ENCODE peak calls at places on chromosomes 12 and 14, in five cellular contexts. J is tibial artery, C is suprapubic skin, S is hepatocyte, K is cardiac muscle cell. V is an unnamed sample.

GRCh38 chr12:70660620-70661219 is 23.5 kb upstream of the PTPRB start:
- DNase-seq in K (no peak), J (no peak), C (no peak), S (peak; percentile 9), V (peak; percentile 52)

GRCh38 chr14:53848851-53849250 is 107.8 kb downstream of the BMP4 start:
- DNase-seq in J (no peak), K (no peak), C (no peak), S (no peak), V (no peak)

GRCh38 chr12:84411031-84411430 is 501.6 kb downstream of the SLC6A15 start:
- DNase-seq in S (no peak), J (no peak), C (no peak), K (no peak), V (no peak)

GRCh38 chr14:99727096-99727870 is 43.2 kb downstream of the CYP46A1 start:
- DNase-seq in J (peak; percentile 61), S (no peak), C (peak; percentile 42), K (no peak), V (peak; percentile 51)

GRCh38 chr12:130203151-130203550 is 40.9 kb downstream of the FZD10 start:
- DNase-seq in S (no peak), C (no peak), K (no peak), J (no peak), V (no peak)

GRCh38 chr12:117120787-117121186 is 21.6 kb upstream of the TESC start:
- DNase-seq in C (no peak), S (no peak), K (no peak), J (no peak), V (no peak)

GRCh38 chr12:132356686-132357622 is 27.6 kb upstream of the GALNT9 start:
- DNase-seq in C (no peak), J (no peak), K (no peak), S (peak; percentile 83), V (no peak)

GRCh38 chr14:104184506-104184905 is 46.1 kb downstream of the KIF26A start:
- DNase-seq in S (no peak), J (no peak), K (no peak), C (no peak), V (no peak)

GRCh38 chr14:60724080-60724618 is at the start of gene SIX4:
- DNase-seq in J (peak; percentile 86), S (peak; percentile 87), K (peak; percentile 91), C (peak; percentile 59), V (peak; percentile 60)

GRCh38 chr12:30111719-30112118 is 328.0 kb upstream of the TMTC1 start:
- DNase-seq in K (no peak), C (no peak), J (no peak), S (no peak), V (no peak)

GRCh38 chr14:104803280-104803915 is 2.5 kb downstream of the ZBTB42 start:
- DNase-seq in C (no peak), J (no peak), S (no peak), K (no peak), V (no peak)

GRCh38 chr14:75660238-75660629 is 442 bp downstream of the ERG28 start:
- DNase-seq in S (no peak), K (no peak), J (no peak), C (no peak), V (no peak)

GRCh38 chr12:4421590-4422031 is 24.0 kb downstream of the FGF6 start:
- DNase-seq in K (peak; percentile 80), S (peak; percentile 70), C (no peak), J (no peak), V (no peak)

GRCh38 chr12:122481861-122482260 is 18.9 kb downstream of the ZCCHC8 start:
- DNase-seq in K (no peak), J (no peak), C (no peak), S (no peak), V (no peak)

GRCh38 chr12:38508246-38508645 is 191.7 kb downstream of the ALG10B start:
- DNase-seq in J (no peak), C (no peak), K (no peak), S (peak; percentile 32), V (no peak)

GRCh38 chr12:7373226-7373625 is 69.4 kb downstream of the ACSM4 start:
- DNase-seq in J (no peak), C (no peak), K (peak; percentile 3), S (no peak), V (no peak)

GRCh38 chr14:22463763-22464173 is 125.3 kb downstream of the DAD1 start:
- DNase-seq in J (no peak), C (no peak), K (no peak), S (no peak), V (no peak)

GRCh38 chr14:102937331-102938175 is 15.1 kb downstream of the AMN start:
- DNase-seq in C (peak; percentile 54), J (no peak), K (no peak), S (no peak), V (peak; percentile 12)

GRCh38 chr12:4910502-4911315 is 1.0 kb downstream of the KCNA1 start:
- DNase-seq in K (no peak), J (no peak), S (no peak), C (no peak), V (no peak)

GRCh38 chr14:77009014-77009413 is 19.5 kb downstream of the IRF2BPL start:
- DNase-seq in S (no peak), J (no peak), C (no peak), K (no peak), V (no peak)

GRCh38 chr12:120007272-120007671 is 18.2 kb downstream of the BICDL1 start:
- DNase-seq in S (no peak), C (no peak), K (no peak), J (no peak), V (no peak)

GRCh38 chr14:29716150-29716549 is 211.5 kb downstream of the PRKD1 start:
- DNase-seq in C (no peak), K (no peak), J (no peak), S (no peak), V (no peak)

DNA sequence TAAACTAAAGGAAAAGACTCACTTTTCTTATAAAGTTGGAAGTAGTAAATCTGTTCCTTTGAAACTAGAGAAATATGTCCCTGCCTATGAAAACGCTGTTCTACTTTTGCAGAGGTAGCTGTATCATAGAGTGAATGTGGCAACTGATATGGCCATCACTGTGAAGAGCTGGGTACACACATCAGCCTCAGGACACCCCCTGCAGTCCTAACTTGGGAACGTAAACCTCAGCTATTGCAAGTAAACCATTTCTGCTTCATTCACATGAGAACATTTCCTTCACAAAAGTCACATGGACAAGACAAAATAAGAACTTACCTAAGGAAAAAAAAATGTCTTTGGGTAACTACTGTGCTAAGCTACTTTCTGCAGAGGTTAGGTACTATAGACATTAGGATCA is 233.3 kb upstream of the PPFIA2 start:
- DNase-seq in K (peak; percentile 48), C (no peak), J (no peak), S (peak; percentile 26), V (no peak)
- TF ChIP-seq CTCF in K (peak; percentile 33), C (no peak), J (peak; percentile 49), S (peak; percentile 18), V (peak; percentile 19)

GRCh38 chr14:91228112-91229004 is 16.1 kb downstream of the GPR68 start:
- DNase-seq in S (no peak), J (no peak), K (no peak), C (no peak), V (no peak)
- H3K4me1 ChIP-seq in S (no peaks in the 10 kb centered on the region), J (no peaks in the 10 kb centered on the region), K (no peaks in the 10 kb centered on the region), C (no peaks in the 10 kb centered on the region), V (no peaks in the 10 kb centered on the region)

GRCh38 chr12:43147893-43148292 is 404.1 kb downstream of the ADAMTS20 start:
- DNase-seq in J (no peak), K (no peak), C (no peak), S (no peak), V (no peak)

GRCh38 chr12:43148711-43149110 is 403.3 kb downstream of the ADAMTS20 start:
- DNase-seq in C (no peak), J (no peak), K (no peak), S (no peak), V (no peak)

DNA sequence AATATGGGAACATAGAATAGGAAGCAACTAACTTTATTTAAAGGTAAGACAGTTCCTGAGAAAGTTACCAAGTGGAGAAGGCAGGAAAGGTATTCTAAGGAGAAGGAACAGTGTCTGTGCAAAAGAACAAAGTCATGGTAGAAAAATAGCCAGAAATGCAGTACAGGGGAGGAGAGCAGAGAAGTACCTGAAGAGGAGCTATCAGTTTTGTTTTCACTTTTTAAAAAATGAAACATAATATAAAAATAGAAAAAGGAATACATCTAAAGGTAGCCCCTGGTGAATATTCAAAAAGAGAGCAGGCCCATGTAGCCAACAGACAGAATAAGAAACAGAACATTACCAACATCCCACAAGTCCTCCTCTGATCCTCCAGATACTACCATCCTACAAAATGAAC is 408.7 kb downstream of the ADAMTS20 start:
- DNase-seq in S (no peak), K (no peak), J (no peak), C (no peak), V (no peak)
- TF ChIP-seq CTCF in S (no peak), K (no peak), J (no peak), C (no peak), V (no peak)

DNA sequence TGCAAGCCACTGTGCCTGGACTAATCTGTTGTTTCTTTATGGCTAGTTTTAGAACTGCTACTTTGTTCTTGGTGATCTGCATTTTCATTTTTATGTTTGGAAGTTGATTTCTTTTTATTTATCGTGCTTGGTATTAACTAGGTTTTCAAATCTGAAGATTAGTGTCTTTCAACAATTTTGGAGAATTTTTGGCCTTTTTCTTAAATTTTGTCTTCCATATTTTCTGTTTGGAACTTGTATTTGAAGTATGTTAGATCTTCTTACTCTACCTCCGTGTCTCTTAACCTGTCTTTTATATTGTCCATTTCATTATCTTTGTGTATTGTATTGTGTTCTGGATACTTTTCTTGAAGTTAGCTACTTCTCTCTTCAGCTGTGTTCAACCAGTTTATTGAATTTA is 9.5 kb downstream of the FRS2 start:
- DNase-seq in S (no peak), C (no peak), K (no peak), J (no peak), V (no peak)
- H3K4me1 ChIP-seq in S (peaks cover 27% of the 10 kb centered on the region), C (peaks cover 32% of the 10 kb centered on the region), K (peaks cover 55% of the 10 kb centered on the region), J (peaks cover 9% of the 10 kb centered on the region), V (peaks cover 14% of the 10 kb centered on the region)

V was measured in heart left ventricle.